ENCODE peak calls at places on chromosomes 5 and 9, in nine cellular contexts. R is NB4; P is GM03348; Z is C1 segment of cervical spinal cord; B is SK-MEL-5; G is NCI-H774; C is stimulated activated CD4-positive, alpha-beta T cell treated with anti-CD3 and anti-CD28 coated beads, Interleukin-12 subunit alpha, Interleukin-12 subunit beta, amount 100 ng/mL, for 24 hours; I is neural crest cell; A is mesendoderm. W is an unnamed sample.
A peak's percentile ranks its signal among the peaks of the same experiment; 100 is the strongest.

GRCh38 chr9:74570879-74571512 is 73.9 kb downstream of the RORB start:
- DNase-seq in P (peak; percentile 49), Z (no peak), I (peak; percentile 21), B (peak; percentile 53), R (peak; percentile 18), A (peak; percentile 35), G (no peak), C (no peak), W (no peak)

GRCh38 chr9:23821400-23822181 is 4.4 kb downstream of the ELAVL2 start:
- DNase-seq in P (no peak), C (no peak), Z (peak; percentile 52), B (no peak), A (peak; percentile 80), R (no peak), G (no peak), I (peak; percentile 49), W (no peak)

GRCh38 chr5:83107692-83108410 is 30.5 kb downstream of the XRCC4 start:
- DNase-seq in Z (no peak), P (no peak), C (no peak), I (no peak), R (no peak), A (no peak), B (no peak), G (no peak), W (no peak)

GRCh38 chr5:170151105-170151831 is 45.6 kb downstream of the FOXI1 start:
- DNase-seq in R (no peak), G (no peak), B (no peak), I (no peak), Z (no peak), P (peak; percentile 88), A (peak; percentile 95), C (no peak), W (peak; percentile 27)

GRCh38 chr5:147669113-147669869 is 113.2 kb downstream of the JAKMIP2 start:
- DNase-seq in I (no peak), G (no peak), A (no peak), C (no peak), B (no peak), Z (peak; percentile 84), R (no peak), P (no peak), W (no peak)

GRCh38 chr5:151678146-151678545 is 8.6 kb downstream of the SPARC start:
- DNase-seq in I (no peak), C (no peak), B (no peak), R (no peak), G (no peak), A (no peak), Z (no peak), P (peak; percentile 59), W (no peak)

GRCh38 chr9:112487008-112487798 is 576 bp downstream of the KIAA1958 start:
- DNase-seq in B (peak; percentile 56), G (peak; percentile 52), A (peak; percentile 62), R (peak; percentile 69), P (peak; percentile 69), I (peak; percentile 56), Z (peak; percentile 76), C (peak; percentile 17), W (peak; percentile 6)

GRCh38 chr9:128153947-128154695 is 4.9 kb downstream of the LCN2 start:
- DNase-seq in R (no peak), Z (no peak), G (no peak), B (no peak), I (no peak), C (no peak), A (no peak), P (no peak), W (no peak)

GRCh38 chr9:6079386-6079785 is 64.0 kb upstream of the RANBP6 start:
- DNase-seq in Z (no peak), R (no peak), I (no peak), C (no peak), A (peak; percentile 53), P (no peak), G (no peak), B (peak; percentile 63), W (no peak)

GRCh38 chr5:91425046-91425445 is 41.9 kb upstream of the ARRDC3 start:
- DNase-seq in Z (no peak), G (no peak), R (no peak), P (no peak), A (peak; percentile 36), I (no peak), B (no peak), C (no peak), W (no peak)

GRCh38 chr5:174990909-174991308 is 266.5 kb downstream of the MSX2 start:
- DNase-seq in I (no peak), Z (no peak), C (no peak), R (no peak), P (no peak), B (no peak), A (no peak), G (no peak), W (no peak)

GRCh38 chr9:136849960-136850865 is 1.0 kb downstream of the PHPT1 start:
- DNase-seq in B (no peak), C (no peak), R (no peak), I (no peak), A (no peak), Z (no peak), P (no peak), G (no peak), W (no peak)

GRCh38 chr5:115859378-115859777 is 17.6 kb downstream of the AP3S1 start:
- DNase-seq in Z (no peak), R (no peak), C (no peak), G (no peak), I (no peak), B (no peak), P (peak; percentile 27), A (no peak), W (no peak)

GRCh38 chr5:140362875-140363630 is 3.1 kb downstream of the SLC4A9 start:
- DNase-seq in Z (peak; percentile 40), I (peak; percentile 85), P (peak; percentile 90), A (peak; percentile 90), R (peak; percentile 78), C (peak; percentile 62), B (peak; percentile 71), G (peak; percentile 47), W (peak; percentile 42)

GRCh38 chr5:81125959-81126358 is 107.2 kb upstream of the CKMT2 start:
- DNase-seq in A (no peak), I (no peak), B (no peak), R (peak; percentile 26), Z (no peak), G (peak; percentile 15), C (no peak), P (no peak), W (no peak)

GRCh38 chr9:97997330-97998276 is 14.5 kb downstream of the ANP32B start:
- DNase-seq in C (no peak), R (peak; percentile 35), A (no peak), P (no peak), G (no peak), I (no peak), B (no peak), Z (no peak), W (no peak)

GRCh38 chr9:18442629-18443491 is 31.1 kb upstream of the ADAMTSL1 start:
- DNase-seq in B (peak; percentile 74), Z (peak; percentile 35), A (peak; percentile 92), C (peak; percentile 3), G (peak; percentile 75), P (peak; percentile 76), I (peak; percentile 70), R (peak; percentile 85), W (peak; percentile 84)

GRCh38 chr9:89497978-89498844 is at the start of gene SEMA4D:
- DNase-seq in G (peak; percentile 33), B (peak; percentile 68), C (peak; percentile 60), A (peak; percentile 85), P (peak; percentile 54), R (peak; percentile 85), I (peak; percentile 59), Z (peak; percentile 65), W (peak; percentile 57)